ENCODE peak calls at places on chromosomes 12 and 14, in nine cellular contexts. V is GM23338, E is neural progenitor cell, P is GM23248, N is hepatocyte, T is SK-N-SH, B is MM.1S, Q is HCT116, Y is OCI-LY7. C is an unnamed sample.
A peak's percentile ranks its signal among the peaks of the same experiment; 100 is the strongest.

GRCh38 chr14:81062816-81063215 is 107.4 kb downstream of the TSHR start:
- DNase-seq in B (peak; percentile 41), P (peak; percentile 1), Q (peak; percentile 21), T (peak; percentile 11), V (peak; percentile 76), Y (peak; percentile 72), E (peak; percentile 55), N (peak; percentile 3), C (peak; percentile 51)

GRCh38 chr14:65879218-65880009 is 466.9 kb downstream of the FUT8 start:
- DNase-seq in Y (no peak), N (no peak), P (peak; percentile 95), B (no peak), V (no peak), T (no peak), E (no peak), Q (peak; percentile 7), C (peak; percentile 91)

GRCh38 chr12:49871263-49871561 is 28.3 kb upstream of the BCDIN3D start:
- DNase-seq in B (no peak), P (no peak), N (no peak), Q (no peak), E (no peak), V (no peak), T (no peak), Y (no peak), C (no peak)

GRCh38 chr12:53299101-53299453 is 418 bp upstream of the MYG1 start:
- DNase-seq in V (no peak), B (no peak), T (no peak), Y (peak; percentile 24), Q (peak; percentile 29), E (no peak), P (peak; percentile 92), N (peak; percentile 70), C (peak; percentile 90)

GRCh38 chr14:21807975-21808374 is 134.4 kb upstream of the OR4E1 start:
- DNase-seq in Y (no peak), E (peak; percentile 2), B (no peak), N (no peak), T (no peak), P (no peak), V (peak; percentile 25), Q (no peak), C (no peak)

GRCh38 chr12:76920182-76921014 is 41.6 kb upstream of the CSRP2 start:
- DNase-seq in P (no peak), T (no peak), N (no peak), E (no peak), V (peak; percentile 35), Y (no peak), B (no peak), Q (no peak), C (no peak)

GRCh38 chr14:67892466-67893120 is 73.0 kb downstream of the RAD51B start:
- DNase-seq in B (no peak), P (no peak), N (peak; percentile 8), Y (no peak), Q (no peak), E (no peak), T (no peak), V (no peak), C (no peak)

GRCh38 chr14:22336031-22336430 is 253.0 kb downstream of the DAD1 start:
- DNase-seq in E (no peak), N (no peak), V (no peak), Y (no peak), T (no peak), Q (no peak), B (no peak), P (no peak), C (no peak)

GRCh38 chr12:106097011-106097410 is 41.7 kb downstream of the NUAK1 start:
- DNase-seq in T (no peak), Y (no peak), Q (no peak), N (no peak), V (no peak), P (peak; percentile 71), E (no peak), B (no peak), C (peak; percentile 62)

GRCh38 chr12:5470221-5470620 is 38.3 kb downstream of the NTF3 start:
- DNase-seq in N (no peak), E (no peak), Y (no peak), P (no peak), B (no peak), Q (no peak), T (no peak), V (no peak), C (no peak)

GRCh38 chr12:29103539-29103974 is 45.5 kb upstream of the FAR2 start:
- DNase-seq in Q (no peak), E (no peak), Y (peak; percentile 6), T (no peak), B (peak; percentile 96), V (no peak), P (no peak), N (no peak), C (no peak)

GRCh38 chr14:67583711-67584644 is 16.1 kb downstream of the PIGH start:
- DNase-seq in T (peak; percentile 80), N (peak; percentile 67), Q (peak; percentile 47), E (peak; percentile 70), V (peak; percentile 74), B (peak; percentile 18), P (peak; percentile 58), Y (peak; percentile 64), C (peak; percentile 72)

GRCh38 chr12:104738371-104738710 is 219.7 kb downstream of the SLC41A2 start:
- DNase-seq in Q (no peak), T (no peak), E (no peak), P (no peak), N (no peak), Y (no peak), V (no peak), B (no peak), C (no peak)

DNA sequence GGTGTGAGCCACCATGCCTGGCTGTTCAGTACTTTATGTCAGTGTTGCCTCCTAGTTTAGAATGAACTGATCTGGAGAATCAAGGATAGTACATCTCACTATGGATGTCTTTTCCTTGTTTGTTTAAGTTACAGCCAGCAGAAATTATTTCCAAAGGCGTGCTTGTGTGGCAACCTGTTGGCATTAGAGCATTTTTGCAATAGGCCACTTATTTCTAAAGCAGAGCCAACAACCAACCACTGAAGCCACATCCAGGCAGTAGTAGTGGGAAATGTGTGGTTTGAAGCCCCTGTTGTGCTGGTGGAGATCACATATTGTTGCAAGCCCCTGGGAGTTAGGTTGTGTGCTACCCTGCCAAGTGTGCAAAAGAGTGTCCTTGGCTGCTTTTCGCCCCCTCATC is 3.7 kb downstream of the ANO6 start:
- DNase-seq in Y (no peak), V (no peak), P (no peak), Q (no peak), N (no peak), B (no peak), E (no peak), T (no peak), C (no peak)
- TF ChIP-seq EZH2phosphoT487 in Y (no peak), V (no peak), P (no peak), Q (no peak), N (no peak), B (no peak), E (no peak), T (no peak), C (no peak)

DNA sequence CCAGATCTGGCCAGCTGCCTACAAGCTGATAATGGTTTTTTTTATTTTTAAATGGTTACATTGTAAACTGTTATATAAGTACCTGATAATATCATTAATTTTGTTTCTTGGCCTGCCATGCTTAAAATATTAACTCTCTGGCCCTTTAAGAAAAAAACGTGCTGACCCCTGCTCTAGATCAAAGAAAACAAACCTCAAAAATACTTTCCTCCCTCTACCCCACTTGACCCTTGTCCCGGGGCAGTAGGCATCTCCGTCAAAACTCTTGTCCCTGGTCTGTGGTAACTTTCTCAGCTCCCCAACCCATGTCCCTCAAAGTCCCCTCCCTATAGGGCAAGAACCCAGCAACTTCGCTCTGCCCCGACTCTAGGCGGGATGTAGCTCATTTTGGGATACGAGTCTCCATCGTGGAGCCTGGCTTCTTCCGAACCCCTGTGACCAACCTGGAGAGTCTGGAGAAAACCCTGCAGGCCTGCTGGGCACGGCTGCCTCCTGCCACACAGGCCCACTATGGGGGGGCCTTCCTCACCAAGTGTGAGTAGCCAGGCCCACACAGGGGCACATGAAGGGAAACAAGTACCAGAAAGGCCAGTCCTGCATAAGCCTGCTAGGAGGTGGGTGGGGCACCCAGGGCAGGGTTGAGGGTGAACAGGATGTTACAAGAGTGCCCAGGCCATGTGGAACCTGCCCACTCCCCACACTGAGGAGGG is 3.5 kb downstream of the RDH5 start:
- DNase-seq in N (no peak), P (peak; percentile 23), Q (no peak), T (no peak), V (no peak), B (no peak), E (no peak), Y (no peak), C (no peak)
- H3K27ac ChIP-seq in N (peak overlapping the region; percentile 50), P (peak overlapping the region; percentile 27), Q (peak overlapping the region; percentile 14), T (no peak overlapping the region), V (no peak overlapping the region), B (no peak overlapping the region), E (no peak overlapping the region), Y (no peak overlapping the region), C (no peak overlapping the region)

DNA sequence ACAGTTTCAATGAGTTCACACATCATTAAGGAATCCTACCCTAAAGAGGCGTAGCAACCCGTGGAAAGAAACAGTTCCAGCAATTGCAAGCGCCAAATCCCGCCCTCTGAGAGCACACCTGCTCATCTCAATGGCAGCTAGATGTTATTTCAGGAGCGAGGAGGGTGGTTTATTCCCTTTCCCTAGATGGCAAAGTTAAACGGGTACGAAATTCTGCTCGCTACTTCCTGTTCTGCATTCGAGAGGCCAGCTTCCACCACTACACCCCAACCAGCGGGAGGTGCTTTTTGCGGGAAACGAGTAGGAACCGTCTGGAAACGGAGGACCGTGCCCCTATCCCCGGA is 561 bp downstream of the VPS29 start:
- DNase-seq in T (peak; percentile 62), Q (no peak), E (peak; percentile 46), V (peak; percentile 59), P (peak; percentile 85), N (peak; percentile 67), B (peak; percentile 10), Y (peak; percentile 46), C (peak; percentile 60)
- TF ChIP-seq EZH2phosphoT487 in T (no peak), Q (no peak), E (no peak), V (no peak), P (no peak), N (no peak), B (no peak), Y (no peak), C (no peak)

GRCh38 chr12:127145543-127145928 is 1121.4 kb upstream of the TMEM132C start:
- DNase-seq in T (no peak), Y (no peak), B (no peak), P (peak; percentile 65), N (no peak), Q (no peak), V (no peak), E (no peak), C (no peak)
- H3K27ac ChIP-seq in T (peak overlapping the region; percentile 28), Y (no peak overlapping the region), B (no peak overlapping the region), P (no peak overlapping the region), N (no peak overlapping the region), Q (no peak overlapping the region), V (no peak overlapping the region), E (no peak overlapping the region), C (no peak overlapping the region)